ENCODE peak calls at places on chromosomes 16 and 17, in four cellular contexts. U, F, S and M are unnamed samples.

GRCh38 chr17:21194688-21195087 is 19.3 kb downstream of the TMEM11 start:
- DNase-seq in U (no peak), S (peak; percentile 67), F (peak; percentile 87), M (no peak)

GRCh38 chr17:8383143-8383974 is at the start of gene RPL26:
- DNase-seq in U (peak; percentile 98), F (peak; percentile 99), S (peak; percentile 98), M (peak; percentile 91)

GRCh38 chr16:51143166-51143565 is 7.9 kb downstream of the SALL1 start:
- DNase-seq in U (no peak), F (no peak), S (no peak), M (no peak)

GRCh38 chr16:55737966-55738365 is 82.2 kb downstream of the SLC6A2 start:
- DNase-seq in F (no peak), U (no peak), S (no peak), M (no peak)

GRCh38 chr17:17479209-17479608 is 2.4 kb downstream of the MED9 start:
- DNase-seq in U (no peak), F (no peak), S (no peak), M (no peak)

GRCh38 chr17:71396711-71397110 is 724.1 kb upstream of the SOX9 start:
- DNase-seq in S (no peak), F (no peak), U (no peak), M (no peak)

GRCh38 chr16:56916571-56917403 is 15.2 kb upstream of the HERPUD1 start:
- DNase-seq in F (peak; percentile 53), U (no peak), S (no peak), M (no peak)

GRCh38 chr17:1298616-1299015 is 19.2 kb downstream of the TRARG1 start:
- DNase-seq in S (no peak), U (no peak), F (no peak), M (no peak)

GRCh38 chr16:49311823-49312222 is 30.2 kb upstream of the CBLN1 start:
- DNase-seq in F (no peak), U (no peak), S (no peak), M (no peak)

GRCh38 chr17:44598932-44599297 is 41.6 kb downstream of the FZD2 start:
- DNase-seq in F (no peak), S (no peak), U (no peak), M (no peak)

GRCh38 chr17:39953471-39953888 is 9.3 kb upstream of the GSDMA start:
- DNase-seq in U (no peak), F (no peak), S (no peak), M (no peak)

GRCh38 chr17:82126479-82127314 is 28.7 kb upstream of the FASN start:
- DNase-seq in S (no peak), F (no peak), U (no peak), M (no peak)

GRCh38 chr17:5897320-5897911 is 172.8 kb upstream of the WSCD1 start:
- DNase-seq in F (no peak), S (no peak), U (no peak), M (no peak)

GRCh38 chr17:16287563-16288027 is 65.7 kb downstream of the CENPV start:
- DNase-seq in U (peak; percentile 79), F (no peak), S (no peak), M (peak; percentile 35)

DNA sequence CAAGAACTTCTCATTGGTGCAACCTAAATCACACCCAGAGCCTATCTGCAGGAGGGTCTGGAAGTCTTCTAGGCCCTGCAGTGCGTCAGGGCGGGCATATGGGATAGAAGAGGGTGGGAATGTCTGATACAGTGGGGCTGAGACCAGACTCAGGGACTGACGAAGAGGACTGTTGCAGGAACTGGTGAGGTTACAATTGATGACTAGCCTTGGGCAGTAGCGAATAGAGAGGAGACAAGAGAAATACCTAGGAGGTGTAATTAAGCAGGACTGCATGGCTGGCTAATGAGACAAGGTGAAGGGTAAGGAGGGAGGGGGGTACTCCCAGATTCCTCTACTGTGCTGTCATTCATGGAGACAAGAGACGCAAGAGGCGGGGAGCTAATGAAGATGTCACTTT is 91.3 kb downstream of the WWP2 start:
- DNase-seq in F (no peak), S (no peak), U (no peak), M (no peak)
- H3K4me3 ChIP-seq in F (no peak overlapping the region), S (no peak overlapping the region), U (no peak overlapping the region), M (no peak overlapping the region)

DNA sequence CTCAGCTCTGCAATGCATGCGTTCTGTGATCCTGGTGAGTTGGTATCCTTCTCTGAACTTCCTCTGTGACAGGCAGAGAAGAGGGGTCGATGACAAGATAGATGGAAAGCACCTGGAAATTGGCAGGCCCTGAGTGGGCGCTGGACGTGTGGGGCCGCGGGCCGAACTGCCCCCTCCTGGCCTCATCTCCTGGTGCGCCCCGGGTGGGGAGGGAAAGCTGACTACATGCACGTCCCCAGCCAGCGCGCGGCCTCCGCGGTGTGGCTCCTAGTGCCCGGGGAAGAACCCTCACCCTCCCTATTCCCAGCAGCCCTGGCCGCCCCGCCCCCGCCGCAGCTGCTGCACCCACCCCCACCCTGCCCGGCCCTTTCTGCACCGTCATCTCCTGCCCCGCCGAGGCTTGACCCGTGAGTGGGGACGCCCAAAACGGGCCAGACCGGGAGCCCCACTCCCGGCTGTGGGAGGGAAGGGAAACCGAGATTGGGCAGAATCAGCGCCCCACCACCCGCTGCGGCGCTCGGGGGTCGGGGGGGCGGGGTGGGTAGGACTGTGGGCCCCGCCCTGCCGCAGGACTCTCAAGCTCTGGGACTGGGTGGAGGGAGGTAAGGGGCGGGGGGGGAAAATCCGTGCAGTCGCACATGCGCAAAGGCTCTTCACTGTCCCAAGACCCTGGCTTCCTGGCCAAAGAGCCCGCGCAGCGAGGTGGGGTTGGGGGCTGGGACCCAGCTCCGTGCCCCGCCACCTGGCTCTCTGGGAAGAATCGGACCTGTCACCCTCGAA is at the start of gene NOL3:
- DNase-seq in F (peak; percentile 94), S (peak; percentile 86), U (peak; percentile 33), M (no peak)
- H3K27me3 ChIP-seq in F (peaks cover 8% of the 10 kb centered on the region), S (peaks cover 7% of the 10 kb centered on the region), U (peaks cover 21% of the 10 kb centered on the region), M (peaks cover 10% of the 10 kb centered on the region)

DNA sequence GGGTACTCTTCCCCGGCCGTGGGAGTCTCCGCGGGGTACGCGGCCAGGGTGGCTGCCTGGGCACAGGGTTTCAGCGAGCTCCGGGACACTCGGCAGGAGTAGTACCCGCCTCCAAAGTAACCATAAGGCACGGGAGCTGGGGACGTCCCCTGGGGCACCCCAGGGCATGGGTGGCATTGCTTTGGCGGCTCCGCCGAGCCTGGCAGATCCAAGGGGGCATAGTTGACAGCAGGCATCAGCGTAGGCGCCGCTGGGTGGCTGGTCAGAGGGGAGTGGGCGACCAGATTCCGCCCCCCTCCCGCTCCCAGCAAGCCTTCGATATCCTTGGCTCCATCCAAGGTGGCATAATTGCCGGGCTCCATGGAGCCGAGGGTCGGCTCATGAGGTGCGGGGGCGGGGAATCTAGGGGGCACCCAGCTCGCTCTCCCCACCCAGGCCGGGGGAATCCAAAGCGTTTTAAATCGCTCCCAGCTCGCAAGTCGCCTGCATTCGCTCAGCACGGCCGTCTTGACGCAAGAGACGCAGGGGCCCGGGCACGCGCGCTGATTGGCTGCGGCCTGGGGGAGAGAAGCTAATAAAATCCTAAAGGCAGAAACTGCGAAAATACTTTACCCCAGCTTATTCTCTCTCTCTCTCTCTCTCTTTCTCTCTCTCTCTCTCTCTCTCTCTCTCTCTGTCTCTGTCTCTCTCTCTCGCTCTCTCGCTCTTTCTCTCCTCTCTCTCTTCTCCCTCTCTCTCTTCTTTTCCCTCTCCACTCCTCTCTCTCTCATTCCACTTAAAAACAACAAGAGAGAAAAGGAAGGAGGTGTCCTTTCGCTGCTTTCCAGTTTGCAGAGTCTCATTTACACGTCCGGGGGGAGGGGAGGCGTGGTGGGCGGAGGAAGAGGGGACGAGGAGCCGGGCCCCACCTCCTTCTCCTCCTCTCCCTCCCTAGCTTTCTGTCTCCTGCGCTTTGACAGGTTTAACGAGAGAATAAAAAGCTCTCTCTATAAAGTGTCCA is at the start of gene HOXB13:
- DNase-seq in S (no peak), F (peak; percentile 82), U (no peak), M (no peak)
- TF ChIP-seq CTCF in S (no peak), F (no peak), U (no peak), M (no peak)

DNA sequence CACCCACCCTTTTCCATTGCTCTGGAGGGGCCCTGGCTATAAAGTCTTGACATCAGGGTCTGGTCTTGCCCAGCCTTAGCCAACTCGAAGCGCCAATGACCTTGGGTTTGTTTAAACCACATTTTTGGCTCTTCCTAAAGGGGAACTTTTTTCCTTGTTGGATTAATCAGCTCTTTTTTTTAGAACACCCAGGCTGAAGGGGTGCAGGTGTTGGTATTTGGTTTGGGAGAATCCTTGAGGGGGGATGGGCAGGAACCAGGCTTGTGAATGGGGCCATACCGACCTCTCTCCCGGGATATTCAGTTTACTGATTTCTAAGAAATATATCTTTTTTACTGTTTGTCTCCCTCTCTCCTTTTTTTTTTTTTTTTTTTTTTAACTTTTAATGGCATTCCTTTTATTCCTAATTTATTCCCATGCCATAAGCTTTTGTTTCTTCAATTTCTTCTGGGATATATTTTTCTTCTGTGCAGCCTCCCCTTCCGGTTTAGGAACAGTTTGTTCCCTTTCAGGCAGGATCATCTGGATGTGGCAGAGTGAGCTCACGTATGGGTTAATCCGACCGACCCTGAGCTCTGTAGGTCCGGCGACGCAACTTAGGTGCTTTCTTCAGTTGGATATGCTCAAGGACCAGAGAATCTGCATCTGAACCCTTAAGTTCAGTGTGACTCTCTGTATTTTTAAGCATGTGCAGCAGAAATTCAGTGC is 129.5 kb downstream of the ABCC6 start:
- DNase-seq in U (no peak), S (no peak), F (no peak), M (no peak)
- H3K4me3 ChIP-seq in U (no peak overlapping the region), S (no peak overlapping the region), F (no peak overlapping the region), M (no peak overlapping the region)